ENCODE peak calls at places on chromosomes 7 and 10, in five cellular contexts. H is kidney tubule cell, I is fibroblast of lung, Q is KG1, W is NCI-H345. D is an unnamed sample.

GRCh38 chr7:158924956-158925355 is 68.6 kb downstream of the DYNC2I1 start:
- DNase-seq in H (no peak), Q (no peak), I (peak), W (no peak), D (no peak)

GRCh38 chr10:74949024-74949423 is 122.6 kb downstream of the KAT6B start:
- DNase-seq in W (no peak), H (no peak), I (no peak), Q (no peak), D (no peak)

GRCh38 chr10:26292058-26292457 is 75.5 kb downstream of the GAD2 start:
- DNase-seq in I (no peak), H (peak), Q (no peak), W (no peak), D (no peak)

GRCh38 chr7:30816291-30817059 is 45.3 kb downstream of the MINDY4 start:
- DNase-seq in I (no peak), Q (no peak), W (no peak), H (no peak), D (no peak)

GRCh38 chr10:123442901-123443300 is 223.3 kb upstream of the GPR26 start:
- DNase-seq in I (no peak), Q (no peak), H (no peak), W (no peak), D (no peak)

GRCh38 chr10:93072225-93072712 is 1.4 kb upstream of the CYP26A1 start:
- DNase-seq in W (peak), H (peak), Q (no peak), I (no peak), D (no peak)

GRCh38 chr7:37205451-37205850 is 243.2 kb downstream of the ELMO1 start:
- DNase-seq in Q (no peak), W (no peak), I (no peak), H (no peak), D (no peak)

GRCh38 chr7:3367271-3367670 is 66.2 kb downstream of the SDK1 start:
- DNase-seq in W (no peak), H (no peak), I (peak), Q (no peak), D (no peak)

GRCh38 chr7:5452937-5453540 is 29.4 kb upstream of the TNRC18 start:
- DNase-seq in W (no peak), I (peak), Q (no peak), H (peak), D (no peak)

GRCh38 chr10:6583447-6583846 is 3.4 kb upstream of the PRKCQ start:
- DNase-seq in H (no peak), I (no peak), Q (no peak), W (no peak), D (no peak)

GRCh38 chr7:31883761-31884164 is 186.4 kb downstream of the PDE1C start:
- DNase-seq in Q (no peak), H (peak), W (no peak), I (peak), D (peak)

D was measured in mammary epithelial cell.